ENCODE peak calls at places on chromosome 11, in six cellular contexts. One of them, this sample, is unnamed.

GRCh38 chr11:65785329-65786007 is 1.4 kb upstream of the OVOL1 start:
- DNase-seq in sciatic nerve: no peak
- DNase-seq in EH: no peak
- DNase-seq in HCEC 1CT: no peak
- DNase-seq in activated CD4-positive, alpha-beta T cell treated with anti-CD3 and anti-CD28 coated beads, Interleukin-2, amount 10 ng/mL, durations not matched to agents 7 days and 5 days: no peak
- DNase-seq in KG1: no peak
- DNase-seq in this sample: no peak

GRCh38 chr11:66429983-66430602 is 8.6 kb downstream of the MRPL11 start:
- DNase-seq in EH: peak
- DNase-seq in HCEC 1CT: peak
- DNase-seq in sciatic nerve: peak
- DNase-seq in activated CD4-positive, alpha-beta T cell treated with anti-CD3 and anti-CD28 coated beads, Interleukin-2, amount 10 ng/mL, durations not matched to agents 7 days and 5 days: peak
- DNase-seq in KG1: peak
- DNase-seq in this sample: peak

GRCh38 chr11:117443269-117444186 is 115.9 kb downstream of the CEP164 start:
- DNase-seq in sciatic nerve: peak
- DNase-seq in HCEC 1CT: peak
- DNase-seq in activated CD4-positive, alpha-beta T cell treated with anti-CD3 and anti-CD28 coated beads, Interleukin-2, amount 10 ng/mL, durations not matched to agents 7 days and 5 days: no peak
- DNase-seq in EH: peak
- DNase-seq in KG1: no peak
- DNase-seq in this sample: peak

GRCh38 chr11:132941024-132941646 is 591.2 kb downstream of the OPCML start:
- DNase-seq in sciatic nerve: no peak
- DNase-seq in KG1: peak
- DNase-seq in activated CD4-positive, alpha-beta T cell treated with anti-CD3 and anti-CD28 coated beads, Interleukin-2, amount 10 ng/mL, durations not matched to agents 7 days and 5 days: peak
- DNase-seq in HCEC 1CT: peak
- DNase-seq in EH: peak
- DNase-seq in this sample: peak

GRCh38 chr11:15563054-15563453 is 448.3 kb downstream of the INSC start:
- DNase-seq in KG1: no peak
- DNase-seq in EH: no peak
- DNase-seq in activated CD4-positive, alpha-beta T cell treated with anti-CD3 and anti-CD28 coated beads, Interleukin-2, amount 10 ng/mL, durations not matched to agents 7 days and 5 days: no peak
- DNase-seq in sciatic nerve: no peak
- DNase-seq in HCEC 1CT: no peak
- DNase-seq in this sample: no peak

GRCh38 chr11:93000511-93001476 is 31.3 kb downstream of the MTNR1B start:
- DNase-seq in KG1: no peak
- DNase-seq in HCEC 1CT: peak
- DNase-seq in EH: peak
- DNase-seq in activated CD4-positive, alpha-beta T cell treated with anti-CD3 and anti-CD28 coated beads, Interleukin-2, amount 10 ng/mL, durations not matched to agents 7 days and 5 days: no peak
- DNase-seq in sciatic nerve: no peak
- DNase-seq in this sample: peak

GRCh38 chr11:96021901-96022650 is 98.2 kb upstream of the MTMR2 start:
- DNase-seq in activated CD4-positive, alpha-beta T cell treated with anti-CD3 and anti-CD28 coated beads, Interleukin-2, amount 10 ng/mL, durations not matched to agents 7 days and 5 days: no peak
- DNase-seq in EH: no peak
- DNase-seq in KG1: no peak
- DNase-seq in sciatic nerve: no peak
- DNase-seq in HCEC 1CT: no peak
- DNase-seq in this sample: no peak

GRCh38 chr11:113488931-113489351 is 13.7 kb upstream of the DRD2 start:
- DNase-seq in HCEC 1CT: peak
- DNase-seq in activated CD4-positive, alpha-beta T cell treated with anti-CD3 and anti-CD28 coated beads, Interleukin-2, amount 10 ng/mL, durations not matched to agents 7 days and 5 days: no peak
- DNase-seq in KG1: no peak
- DNase-seq in sciatic nerve: no peak
- DNase-seq in EH: no peak
- DNase-seq in this sample: no peak

GRCh38 chr11:93123351-93123898 is 74.4 kb downstream of the SLC36A4 start:
- DNase-seq in EH: peak
- DNase-seq in sciatic nerve: no peak
- DNase-seq in HCEC 1CT: no peak
- DNase-seq in activated CD4-positive, alpha-beta T cell treated with anti-CD3 and anti-CD28 coated beads, Interleukin-2, amount 10 ng/mL, durations not matched to agents 7 days and 5 days: no peak
- DNase-seq in KG1: no peak
- DNase-seq in this sample: peak

GRCh38 chr11:57513911-57514537 is 1.5 kb downstream of the SLC43A1 start:
- DNase-seq in sciatic nerve: peak
- DNase-seq in HCEC 1CT: peak
- DNase-seq in activated CD4-positive, alpha-beta T cell treated with anti-CD3 and anti-CD28 coated beads, Interleukin-2, amount 10 ng/mL, durations not matched to agents 7 days and 5 days: peak
- DNase-seq in EH: peak
- DNase-seq in KG1: peak
- DNase-seq in this sample: peak

GRCh38 chr11:2436013-2436520 is 8.2 kb downstream of the TRPM5 start:
- DNase-seq in EH: no peak
- DNase-seq in KG1: no peak
- DNase-seq in HCEC 1CT: no peak
- DNase-seq in sciatic nerve: no peak
- DNase-seq in activated CD4-positive, alpha-beta T cell treated with anti-CD3 and anti-CD28 coated beads, Interleukin-2, amount 10 ng/mL, durations not matched to agents 7 days and 5 days: no peak
- DNase-seq in this sample: no peak

GRCh38 chr11:9263840-9264380 is 1.2 kb downstream of the DENND5A start:
- DNase-seq in EH: peak
- DNase-seq in KG1: no peak
- DNase-seq in HCEC 1CT: no peak
- DNase-seq in activated CD4-positive, alpha-beta T cell treated with anti-CD3 and anti-CD28 coated beads, Interleukin-2, amount 10 ng/mL, durations not matched to agents 7 days and 5 days: peak
- DNase-seq in sciatic nerve: no peak
- DNase-seq in this sample: peak

GRCh38 chr11:2269601-2270321 is 627 bp downstream of the ASCL2 start:
- DNase-seq in activated CD4-positive, alpha-beta T cell treated with anti-CD3 and anti-CD28 coated beads, Interleukin-2, amount 10 ng/mL, durations not matched to agents 7 days and 5 days: peak
- DNase-seq in EH: peak
- DNase-seq in KG1: no peak
- DNase-seq in HCEC 1CT: no peak
- DNase-seq in sciatic nerve: peak
- DNase-seq in this sample: peak

GRCh38 chr11:80146231-80146630 is 705.4 kb upstream of the TENM4 start:
- DNase-seq in sciatic nerve: no peak
- DNase-seq in HCEC 1CT: no peak
- DNase-seq in EH: no peak
- DNase-seq in activated CD4-positive, alpha-beta T cell treated with anti-CD3 and anti-CD28 coated beads, Interleukin-2, amount 10 ng/mL, durations not matched to agents 7 days and 5 days: no peak
- DNase-seq in KG1: no peak
- DNase-seq in this sample: peak

GRCh38 chr11:126352934-126353801 is 2.3 kb upstream of the ST3GAL4 start:
- DNase-seq in sciatic nerve: no peak
- DNase-seq in KG1: no peak
- DNase-seq in EH: peak
- DNase-seq in HCEC 1CT: peak
- DNase-seq in activated CD4-positive, alpha-beta T cell treated with anti-CD3 and anti-CD28 coated beads, Interleukin-2, amount 10 ng/mL, durations not matched to agents 7 days and 5 days: no peak
- DNase-seq in this sample: peak

This sample was measured in fibroblast of mammary gland.